ENCODE peak calls at places on chromosomes 11 and 22, in ten cellular contexts. R is mucosa of gallbladder; U is non-pigmented ciliary epithelial cell; N is left cardiac atrium; G is stimulated activated CD8-positive, alpha-beta memory T cell treated with anti-CD3 and anti-CD28 coated beads, Interleukin-15, amount 100 ng/mL, for 4 hours; C is stimulated activated CD4-positive, alpha-beta T cell treated with anti-CD3 and anti-CD28 coated beads, Interleukin-1b, Interleukin-23, amount 100 ng/mL, for 1 hour; K is SHP77; H is GM12865; V is HT1080; Y is amniotic epithelial cell. L is an unnamed sample.

GRCh38 chr22:35140879-35141745 is 75.2 kb downstream of the ISX start:
- DNase-seq in U (no peak), Y (no peak), K (no peak), R (no peak), C (no peak), H (peak), G (no peak), V (peak), N (no peak), L (no peak)

GRCh38 chr11:3994030-3994640 is 100.5 kb upstream of the RRM1 start:
- DNase-seq in K (no peak), C (no peak), Y (peak), V (peak), N (no peak), G (no peak), H (no peak), R (no peak), U (no peak), L (peak)

GRCh38 chr11:16924462-16924825 is 89.8 kb downstream of the PLEKHA7 start:
- DNase-seq in Y (no peak), K (no peak), U (no peak), V (no peak), N (no peak), R (no peak), C (no peak), H (no peak), G (no peak), L (no peak)

GRCh38 chr22:42646569-42647525 is 2.3 kb downstream of the CYB5R3 start:
- DNase-seq in U (no peak), Y (peak), K (no peak), N (peak), V (no peak), C (no peak), H (no peak), G (no peak), R (peak), L (no peak)

GRCh38 chr11:67119577-67120391 is 721 bp downstream of the KDM2A start:
- DNase-seq in Y (peak), V (no peak), U (no peak), N (peak), G (no peak), K (no peak), C (no peak), R (no peak), H (peak), L (no peak)

GRCh38 chr11:8261921-8262551 is 1.6 kb downstream of the LMO1 start:
- DNase-seq in U (no peak), N (no peak), Y (no peak), R (no peak), H (no peak), G (no peak), V (no peak), C (no peak), K (no peak), L (no peak)

GRCh38 chr11:66467034-66467659 is 442 bp downstream of the PELI3 start:
- DNase-seq in K (peak), G (peak), H (peak), R (peak), N (peak), Y (peak), U (no peak), V (no peak), C (no peak), L (peak)

GRCh38 chr11:89491141-89491690 is at the start of gene NOX4:
- DNase-seq in H (no peak), U (no peak), V (peak), G (no peak), R (peak), K (no peak), Y (peak), C (no peak), N (peak), L (peak)

GRCh38 chr11:112162761-112163669 is 879 bp downstream of the IL18 start:
- DNase-seq in G (no peak), V (peak), C (no peak), Y (no peak), H (no peak), U (no peak), K (no peak), R (no peak), N (no peak), L (peak)

GRCh38 chr11:2730323-2731284 is 30.8 kb upstream of the KCNQ1OT1 start:
- DNase-seq in U (no peak), C (no peak), H (no peak), K (no peak), N (no peak), G (no peak), V (no peak), R (no peak), Y (no peak), L (no peak)

GRCh38 chr11:34890812-34891211 is 25.4 kb downstream of the APIP start:
- DNase-seq in G (no peak), C (no peak), Y (peak), K (peak), N (no peak), R (no peak), U (peak), H (peak), V (peak), L (peak)

GRCh38 chr11:70867661-70868060 is 384.7 kb downstream of the SHANK2 start:
- DNase-seq in U (no peak), N (no peak), C (no peak), K (no peak), R (no peak), V (no peak), H (no peak), G (no peak), Y (no peak), L (no peak)

GRCh38 chr11:86948733-86949132 is 6.5 kb downstream of the FZD4 start:
- DNase-seq in R (no peak), Y (no peak), G (no peak), C (no peak), H (no peak), V (no peak), N (no peak), K (no peak), U (no peak), L (no peak)

GRCh38 chr22:29093980-29094379 is 21.1 kb downstream of the KREMEN1 start:
- DNase-seq in K (no peak), N (no peak), G (no peak), V (no peak), U (no peak), Y (no peak), R (no peak), C (no peak), H (no peak), L (no peak)

GRCh38 chr11:2382927-2383822 is 6.1 kb downstream of the CD81 start:
- DNase-seq in K (no peak), G (no peak), N (peak), U (no peak), V (no peak), C (no peak), Y (no peak), R (no peak), H (no peak), L (peak)

GRCh38 chr11:61736310-61736709 is 16.1 kb upstream of the MYRF start:
- DNase-seq in H (no peak), V (no peak), C (no peak), U (no peak), Y (no peak), R (no peak), N (no peak), K (no peak), G (no peak), L (no peak)

GRCh38 chr22:27588915-27589314 is 212.6 kb downstream of the MN1 start:
- DNase-seq in K (no peak), V (no peak), Y (no peak), G (no peak), H (no peak), R (no peak), C (no peak), U (no peak), N (no peak), L (no peak)

GRCh38 chr22:31400023-31400397 is 606 bp downstream of the DRG1 start:
- DNase-seq in Y (peak), V (no peak), G (no peak), R (no peak), N (no peak), K (no peak), U (no peak), C (no peak), H (peak), L (peak)

GRCh38 chr11:85823816-85824215 is 12.9 kb upstream of the SYTL2 start:
- DNase-seq in U (no peak), G (no peak), N (no peak), Y (peak), R (no peak), V (peak), C (peak), H (peak), K (no peak), L (no peak)

GRCh38 chr11:81278986-81279385 is 1454.7 kb downstream of the FAM181B start:
- DNase-seq in Y (no peak), R (no peak), K (no peak), G (no peak), N (no peak), C (no peak), V (no peak), H (no peak), U (no peak), L (no peak)

L was measured in choroid plexus epithelial cell.